ENCODE peak calls at places on chromosomes 4 and X, in eight cellular contexts. C is iris pigment epithelial cell, V is left colon, G is T1000, U is right cardiac atrium, Y is choroid plexus epithelial cell, R is fibroblast of gingiva, W is NCI-H1092 treated with DMSO at 0.1 percent for 48 hours. O is an unnamed sample.

GRCh38 chrX:13469963-13470679 is 99.3 kb upstream of the EGFL6 start:
- DNase-seq in V (no peak), U (no peak), G (no peak), R (peak; percentile 64), C (peak; percentile 57), Y (no peak), W (no peak), O (peak; percentile 70)

GRCh38 chr4:125044886-125045285 is 269.9 kb upstream of the FAT4 start:
- DNase-seq in V (no peak), R (no peak), U (no peak), C (no peak), W (no peak), Y (no peak), G (no peak), O (no peak)

GRCh38 chr4:153538408-153539057 is 72.4 kb downstream of the TMEM131L start:
- DNase-seq in V (no peak), W (no peak), Y (peak; percentile 72), G (no peak), U (peak; percentile 53), R (peak; percentile 28), C (no peak), O (peak; percentile 35)

GRCh38 chr4:158020734-158021346 is 152.0 kb downstream of the GASK1B start:
- DNase-seq in W (no peak), U (no peak), V (no peak), R (peak; percentile 54), G (no peak), C (peak; percentile 95), Y (peak; percentile 89), O (peak; percentile 80)

GRCh38 chr4:186536285-186536684 is 19.1 kb downstream of the MTNR1A start:
- DNase-seq in Y (no peak), W (no peak), G (no peak), V (no peak), C (no peak), R (no peak), U (no peak), O (no peak)

GRCh38 chrX:103688949-103689348 is 2.5 kb upstream of the MORF4L2 start:
- DNase-seq in U (no peak), V (no peak), R (peak; percentile 6), C (peak; percentile 33), Y (peak; percentile 58), G (no peak), W (peak; percentile 39), O (peak; percentile 28)

GRCh38 chrX:38669425-38669824 is 108.1 kb downstream of the TSPAN7 start:
- DNase-seq in W (no peak), V (no peak), U (no peak), G (no peak), C (no peak), Y (no peak), R (no peak), O (no peak)

GRCh38 chr4:166941629-166942028 is 292.7 kb downstream of the SPOCK3 start:
- DNase-seq in R (no peak), W (no peak), U (no peak), Y (peak; percentile 1), G (peak; percentile 49), C (peak; percentile 20), V (no peak), O (no peak)

GRCh38 chr4:41796545-41797210 is 48.2 kb upstream of the PHOX2B start:
- DNase-seq in W (no peak), C (no peak), U (no peak), G (no peak), V (no peak), Y (peak; percentile 2), R (no peak), O (no peak)

GRCh38 chr4:122252584-122252983 is 100.5 kb downstream of the BLTP1 start:
- DNase-seq in G (no peak), Y (no peak), C (no peak), R (no peak), V (no peak), U (no peak), W (no peak), O (no peak)

GRCh38 chr4:138222041-138222440 is 20.1 kb downstream of the SLC7A11 start:
- DNase-seq in R (peak; percentile 94), G (no peak), Y (peak; percentile 81), W (peak; percentile 48), C (peak; percentile 90), U (no peak), V (no peak), O (peak; percentile 94)

GRCh38 chrX:45781901-45782553 is 581.4 kb upstream of the DIPK2B start:
- DNase-seq in R (peak; percentile 76), C (peak; percentile 85), V (no peak), Y (peak; percentile 86), W (no peak), G (no peak), U (no peak), O (peak; percentile 69)

GRCh38 chr4:24690436-24690835 is 104.9 kb upstream of the SOD3 start:
- DNase-seq in V (no peak), U (peak; percentile 30), R (peak; percentile 84), W (no peak), G (no peak), C (peak; percentile 12), Y (peak; percentile 9), O (peak; percentile 72)